ENCODE peak calls at places on chromosomes 4 and X, in eight cellular contexts. P is HFF-Myc, F is activated B cell treated with CpG ODN at 0.5 μM for 24 hours, I is dorsolateral prefrontal cortex, J is GM13977, X is fibroblast of pulmonary artery, O is neural crest cell, M is mesothelial cell of epicardium. T is an unnamed sample.

GRCh38 chr4:116480486-116480990 is 604.8 kb downstream of the TRAM1L1 start:
- DNase-seq in X (no peak), J (no peak), M (no peak), F (no peak), I (no peak), O (no peak), P (no peak), T (no peak)

GRCh38 chrX:40550069-40550468 is 30.7 kb upstream of the ATP6AP2 start:
- DNase-seq in P (no peak), M (no peak), J (no peak), F (no peak), X (no peak), O (no peak), I (no peak), T (no peak)

GRCh38 chr4:163623787-163624186 is 129.3 kb downstream of the TMA16 start:
- DNase-seq in J (no peak), O (no peak), I (no peak), P (no peak), X (no peak), M (no peak), F (no peak), T (no peak)

GRCh38 chr4:75876218-75876617 is 26.0 kb downstream of the PPEF2 start:
- DNase-seq in P (no peak), I (no peak), O (no peak), F (no peak), J (no peak), X (no peak), M (no peak), T (no peak)

GRCh38 chrX:123274796-123275195 is 90.7 kb downstream of the GRIA3 start:
- DNase-seq in M (no peak), J (no peak), O (no peak), F (no peak), P (no peak), X (peak), I (no peak), T (no peak)

GRCh38 chr4:62528874-62529273 is 1328.7 kb downstream of the ADGRL3 start:
- DNase-seq in I (no peak), X (peak), O (no peak), J (no peak), P (no peak), F (no peak), M (no peak), T (no peak)

GRCh38 chr4:2105559-2105958 is 46.4 kb downstream of the NAT8L start:
- DNase-seq in O (no peak), J (no peak), P (peak), I (no peak), F (no peak), X (peak), M (no peak), T (no peak)

GRCh38 chrX:47570794-47571193 is 9.8 kb downstream of the ARAF start:
- DNase-seq in J (no peak), F (no peak), O (no peak), X (no peak), P (no peak), M (no peak), I (no peak), T (no peak)

GRCh38 chrX:102651242-102651967 is at the start of gene GPRASP1:
- DNase-seq in M (no peak), J (no peak), X (peak), F (peak), I (peak), O (peak), P (no peak), T (peak)

GRCh38 chr4:61740950-61741638 is 541.0 kb downstream of the ADGRL3 start:
- DNase-seq in F (no peak), I (peak), P (no peak), M (no peak), X (peak), J (no peak), O (no peak), T (no peak)

GRCh38 chr4:38914859-38915258 is 47.3 kb downstream of the FAM114A1 start:
- DNase-seq in I (no peak), F (no peak), M (no peak), X (no peak), P (no peak), O (no peak), J (no peak), T (no peak)

GRCh38 chr4:112519689-112520597 is 4.0 kb upstream of the NEUROG2 start:
- DNase-seq in O (peak), I (no peak), M (no peak), F (no peak), X (no peak), J (peak), P (no peak), T (no peak)

GRCh38 chrX:39577206-39577605 is 520.6 kb downstream of the BCOR start:
- DNase-seq in O (no peak), J (no peak), P (no peak), F (no peak), M (no peak), X (no peak), I (no peak), T (no peak)

GRCh38 chr4:150852237-150852636 is 162.8 kb downstream of the LRBA start:
- DNase-seq in X (peak), M (no peak), I (no peak), F (no peak), P (no peak), O (no peak), J (no peak), T (no peak)

GRCh38 chrX:123731258-123731986 is 1.4 kb downstream of the THOC2 start:
- DNase-seq in F (no peak), J (peak), M (no peak), P (no peak), I (no peak), X (peak), O (no peak), T (peak)

GRCh38 chr4:122960298-122960985 is 38.0 kb upstream of the NUDT6 start:
- DNase-seq in F (no peak), J (no peak), P (no peak), X (peak), M (no peak), O (no peak), I (no peak), T (no peak)

GRCh38 chrX:120857240-120857639 is 18.4 kb downstream of the CT47B1 start:
- DNase-seq in J (no peak), M (no peak), F (no peak), P (no peak), I (no peak), X (peak), O (no peak), T (no peak)

GRCh38 chrX:132488819-132489255 is at the start of gene MBNL3:
- DNase-seq in X (peak), F (no peak), O (no peak), M (peak), I (peak), P (no peak), J (peak), T (peak)

DNA sequence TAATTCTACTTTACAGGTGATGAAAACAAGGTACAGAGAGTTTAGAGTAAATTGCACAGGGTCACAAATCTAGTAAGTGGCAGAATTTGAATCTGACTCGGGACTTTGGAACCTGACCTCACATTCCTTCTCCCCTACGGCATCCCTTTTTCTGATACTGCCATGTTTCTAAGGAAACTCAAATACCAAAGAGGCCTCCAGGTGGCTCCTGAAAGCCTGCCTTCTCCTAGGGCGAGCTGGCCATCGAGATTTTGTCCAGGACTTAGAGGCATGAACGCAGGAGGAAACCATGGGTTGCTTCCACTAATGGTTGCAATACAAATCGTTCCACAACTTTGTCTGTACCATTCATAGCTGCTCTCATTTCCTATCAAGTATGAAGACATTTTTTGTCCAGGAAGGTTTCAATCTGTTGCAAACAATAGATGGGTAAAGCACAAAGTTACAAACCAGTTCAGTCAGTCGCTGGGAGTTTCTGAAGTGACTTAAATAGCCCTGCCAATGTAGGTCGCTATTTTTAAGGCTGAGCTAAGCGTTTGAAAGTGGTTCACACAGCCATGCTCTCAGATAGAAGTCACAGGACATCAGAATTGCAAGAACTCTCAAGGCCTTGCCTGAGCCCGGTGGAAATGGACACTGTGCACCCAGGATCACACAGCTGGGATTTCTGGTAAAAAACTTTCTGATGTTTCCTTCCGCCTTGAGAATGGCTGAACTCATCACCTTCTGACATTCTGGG is 296.6 kb upstream of the PRPS2 start:
- DNase-seq in J (no peak), F (no peak), O (no peak), I (no peak), P (no peak), M (no peak), X (no peak), T (no peak)
- TF ChIP-seq CTCF in J (no peak), F (no peak), O (no peak), I (no peak), P (no peak), M (no peak), X (no peak), T (no peak)

DNA sequence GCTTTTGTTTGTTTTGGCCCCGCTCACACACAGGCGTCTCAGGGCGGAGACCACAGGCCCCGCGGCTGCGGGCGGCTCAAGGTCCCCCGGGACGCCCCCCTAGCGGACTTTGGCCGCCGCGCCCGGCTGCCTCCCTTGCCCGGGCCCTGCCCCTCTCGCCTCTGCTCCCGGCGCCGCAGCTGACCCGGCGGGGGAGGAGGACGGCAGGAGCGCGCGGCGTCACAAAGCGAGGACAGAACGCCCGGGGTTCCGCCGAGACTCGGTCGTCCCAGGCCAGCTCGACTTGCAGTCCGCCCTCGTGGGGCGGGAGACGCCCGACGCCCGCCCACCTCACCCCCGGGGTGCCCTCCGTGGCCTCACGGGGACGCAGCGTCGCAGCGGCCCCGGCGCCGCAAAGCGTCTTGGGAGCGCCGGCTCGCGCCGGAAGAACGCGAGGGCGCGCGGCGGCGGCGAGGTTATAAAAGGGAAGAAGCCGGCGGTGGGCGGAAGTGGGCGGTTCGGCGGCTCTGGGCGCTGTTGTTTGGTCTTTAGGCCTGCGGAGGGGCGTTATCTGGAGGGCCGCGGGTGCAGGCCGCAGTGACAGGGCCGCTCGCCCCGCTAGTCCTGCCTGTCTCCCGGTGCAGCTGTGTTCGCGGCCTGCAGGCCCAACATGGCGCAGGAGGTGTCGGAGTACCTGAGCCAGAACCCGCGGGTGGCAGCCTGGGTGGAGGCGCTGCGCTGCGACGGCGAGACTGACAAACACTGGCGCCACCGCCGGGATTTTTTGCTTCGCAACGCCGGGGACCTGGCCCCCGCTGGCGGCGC is at the start of gene CDKN2AIP:
- DNase-seq in P (peak), F (peak), I (peak), J (peak), X (peak), M (peak), O (peak), T (peak)
- TF ChIP-seq CTCF in P (peak), F (no peak), I (peak), J (peak), X (no peak), M (peak), O (peak), T (no peak)

DNA sequence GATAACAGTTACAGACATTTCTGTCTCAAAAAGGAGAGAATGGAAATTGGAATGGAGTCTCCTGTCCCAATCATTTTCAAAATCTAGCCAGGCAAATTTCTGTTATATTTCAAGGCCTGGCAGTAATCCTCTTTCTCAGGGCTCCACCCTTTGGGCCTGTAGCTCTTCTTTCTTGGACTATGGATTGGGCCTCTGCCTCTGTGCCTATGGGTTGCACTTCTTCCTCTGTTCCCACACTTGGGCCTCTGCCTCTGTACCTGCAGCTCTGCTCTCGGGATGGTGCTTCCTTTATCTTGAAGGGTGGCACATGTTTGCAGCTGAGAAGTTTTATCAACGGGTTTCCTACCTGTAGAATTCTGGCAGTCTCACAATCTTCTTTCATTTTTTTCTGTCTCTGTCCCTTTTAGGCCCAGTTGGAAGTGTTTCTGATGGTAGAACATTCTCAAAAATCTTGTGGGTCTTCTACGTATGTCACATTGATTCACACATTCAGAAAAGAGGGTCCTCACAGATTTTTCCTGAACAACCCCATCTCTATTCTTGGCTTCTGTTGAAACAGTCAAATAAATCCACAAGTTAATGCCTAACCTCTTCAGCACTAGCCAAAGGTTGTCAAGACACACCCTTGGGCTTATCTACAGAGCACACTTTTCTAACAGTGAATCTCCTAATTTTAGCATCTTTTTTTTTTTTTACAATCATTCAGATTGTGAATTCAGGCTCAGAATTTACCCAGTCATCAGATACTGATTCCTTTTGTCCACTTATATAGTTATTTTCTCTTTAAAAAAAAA is 719.0 kb downstream of the RPA4 start:
- DNase-seq in O (no peak), J (no peak), M (no peak), F (no peak), P (no peak), X (no peak), I (no peak), T (no peak)
- TF ChIP-seq CTCF in O (no peak), J (no peak), M (no peak), F (no peak), P (no peak), X (no peak), I (no peak), T (no peak)

GRCh38 chrX:97858592-97858991 is 974.9 kb downstream of the RPA4 start:
- DNase-seq in P (no peak), F (no peak), X (peak), J (no peak), I (no peak), O (no peak), M (no peak), T (no peak)

GRCh38 chrX:97847885-97848679 is 964.4 kb downstream of the RPA4 start:
- DNase-seq in I (no peak), X (no peak), F (no peak), P (no peak), M (no peak), O (no peak), J (no peak), T (no peak)

GRCh38 chrX:97850911-97851310 is 967.2 kb downstream of the RPA4 start:
- DNase-seq in J (no peak), F (no peak), X (no peak), I (no peak), O (no peak), P (no peak), M (no peak), T (no peak)

DNA sequence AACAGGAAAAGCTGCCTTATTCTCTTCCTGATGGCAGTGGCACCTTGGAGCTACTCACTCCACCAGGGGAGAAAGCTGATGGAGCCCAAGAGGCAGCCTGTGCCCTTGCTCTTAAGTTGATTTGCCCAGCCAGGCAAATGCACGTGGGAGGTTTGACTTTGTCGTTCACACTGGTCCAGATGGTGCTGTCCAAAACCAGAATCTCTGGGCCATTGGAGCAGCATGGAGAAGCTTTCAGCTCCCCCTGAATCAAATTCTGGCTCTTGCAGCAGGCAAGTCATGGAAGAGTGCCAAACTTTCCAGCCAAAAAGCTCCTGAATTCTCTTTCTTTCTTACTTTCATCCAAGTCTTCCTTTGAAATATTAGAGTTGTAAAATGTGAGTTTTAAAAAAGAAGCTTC is 970.4 kb downstream of the RPA4 start:
- DNase-seq in P (no peak), I (no peak), F (no peak), J (no peak), O (no peak), M (no peak), X (no peak), T (no peak)
- TF ChIP-seq CTCF in P (no peak), I (no peak), F (no peak), J (no peak), O (no peak), M (no peak), X (no peak), T (no peak)

GRCh38 chrX:108245462-108245861 is 153.9 kb downstream of the ATG4A start:
- DNase-seq in X (no peak), F (no peak), J (no peak), M (no peak), I (no peak), O (no peak), P (no peak), T (no peak)
- TF ChIP-seq CTCF in X (no peak), F (no peak), J (peak), M (no peak), I (no peak), O (no peak), P (no peak), T (no peak)

T was measured in Peyer's patch.